ENCODE peak calls at places on chromosomes 12 and 14, in five cellular contexts. A is A549, N is tibial nerve, L is NB4, D is K562. S is an unnamed sample.

GRCh38 chr12:69714542-69714941 is 15.4 kb upstream of the BEST3 start:
- DNase-seq in L (no peak), A (no peak), N (no peak), D (no peak), S (no peak)

GRCh38 chr14:52948836-52949235 is 2.0 kb downstream of the FERMT2 start:
- DNase-seq in A (no peak), L (no peak), D (no peak), N (no peak), S (no peak)

GRCh38 chr14:104384776-104385071 is 194.8 kb upstream of the C14orf180 start:
- DNase-seq in A (no peak), D (no peak), N (no peak), L (no peak), S (no peak)

GRCh38 chr12:74111688-74112360 is 425.8 kb upstream of the ATXN7L3B start:
- DNase-seq in N (no peak), L (peak), A (no peak), D (no peak), S (no peak)

GRCh38 chr14:90625445-90625844 is 190.8 kb downstream of the TTC7B start:
- DNase-seq in D (no peak), L (no peak), N (no peak), A (no peak), S (no peak)

GRCh38 chr14:32998433-32998832 is 59.8 kb downstream of the NPAS3 start:
- DNase-seq in L (no peak), D (no peak), N (no peak), A (no peak), S (no peak)

GRCh38 chr14:51398898-51399297 is 158.9 kb downstream of the TMX1 start:
- DNase-seq in D (no peak), N (no peak), L (no peak), A (peak), S (no peak)

GRCh38 chr12:113306382-113306781 is 28.5 kb downstream of the SLC8B1 start:
- DNase-seq in D (no peak), A (no peak), L (no peak), N (no peak), S (no peak)

GRCh38 chr12:118432812-118433540 is 56.6 kb downstream of the SUDS3 start:
- DNase-seq in L (no peak), A (no peak), D (no peak), N (no peak), S (no peak)

GRCh38 chr12:128933039-128933438 is 79.8 kb downstream of the GLT1D1 start:
- DNase-seq in A (no peak), D (peak), L (no peak), N (no peak), S (no peak)

GRCh38 chr12:15629108-15629507 is 160.1 kb downstream of the EPS8 start:
- DNase-seq in L (peak), D (no peak), A (peak), N (peak), S (peak)

GRCh38 chr12:40215977-40216376 is 8.8 kb upstream of the LRRK2 start:
- DNase-seq in N (no peak), D (no peak), A (no peak), L (peak), S (no peak)

GRCh38 chr14:83483063-83483462 is 1949.4 kb upstream of the SEL1L start:
- DNase-seq in A (no peak), L (no peak), N (no peak), D (no peak), S (no peak)

GRCh38 chr12:54054442-54055332 is 1.1 kb downstream of the HOXC4 start:
- DNase-seq in D (no peak), A (no peak), N (no peak), L (no peak), S (no peak)

GRCh38 chr12:127809236-127809635 is 457.7 kb upstream of the TMEM132C start:
- DNase-seq in D (no peak), L (peak), N (no peak), A (no peak), S (no peak)

GRCh38 chr14:74510211-74510931 is 16.8 kb downstream of the ISCA2 start:
- DNase-seq in L (no peak), A (no peak), D (no peak), N (no peak), S (no peak)

GRCh38 chr12:66698558-66698957 is 19.7 kb upstream of the GRIP1 start:
- DNase-seq in D (no peak), A (no peak), L (no peak), N (no peak), S (no peak)

GRCh38 chr12:57479376-57480115 is at the start of gene ARHGAP9:
- DNase-seq in D (no peak), N (no peak), L (peak), A (no peak), S (no peak)

GRCh38 chr14:101918125-101918989 is 46.0 kb upstream of the DYNC1H1 start:
- DNase-seq in N (no peak), L (no peak), A (no peak), D (peak), S (no peak)

GRCh38 chr14:91317381-91318313 is 73.1 kb upstream of the GPR68 start:
- DNase-seq in N (peak), L (peak), A (no peak), D (peak), S (peak)

GRCh38 chr14:76034566-76034965 is 49.0 kb downstream of the IFT43 start:
- DNase-seq in N (no peak), D (no peak), L (no peak), A (no peak), S (no peak)

GRCh38 chr12:25236626-25237025 is 14.1 kb downstream of the KRAS start:
- DNase-seq in A (no peak), N (no peak), L (no peak), D (no peak), S (no peak)

GRCh38 chr14:97977711-97978261 is 1180.6 kb downstream of the VRK1 start:
- DNase-seq in L (no peak), A (no peak), D (no peak), N (peak), S (peak)

GRCh38 chr12:132175496-132176357 is 31.5 kb downstream of the NOC4L start:
- DNase-seq in D (no peak), N (no peak), A (no peak), L (no peak), S (no peak)

GRCh38 chr12:123705935-123706334 is 6.2 kb upstream of the ATP6V0A2 start:
- DNase-seq in N (no peak), A (peak), L (peak), D (no peak), S (no peak)

GRCh38 chr12:2959194-2959507 is at the start of gene TEAD4:
- DNase-seq in D (peak), A (peak), N (no peak), L (no peak), S (peak)

GRCh38 chr12:98059659-98060343 is 455.6 kb upstream of the TMPO start:
- DNase-seq in L (no peak), N (no peak), D (no peak), A (no peak), S (no peak)

GRCh38 chr12:131007031-131007793 is 53.5 kb downstream of the ADGRD1 start:
- DNase-seq in D (no peak), L (no peak), N (peak), A (no peak), S (peak)

GRCh38 chr12:32895688-32896437 is 714 bp downstream of the PKP2 start:
- DNase-seq in L (no peak), A (peak), D (peak), N (no peak), S (no peak)

GRCh38 chr12:89225401-89225800 is 126.9 kb downstream of the DUSP6 start:
- DNase-seq in L (peak), A (no peak), N (no peak), D (no peak), S (no peak)

GRCh38 chr12:51009038-51009437 is 17.1 kb downstream of the SLC11A2 start:
- DNase-seq in N (peak), D (no peak), L (peak), A (no peak), S (peak)
- TF ChIP-seq POLR2A in N (peak), D (no peak), L (no peak), A (no peak), S (no peak)

DNA sequence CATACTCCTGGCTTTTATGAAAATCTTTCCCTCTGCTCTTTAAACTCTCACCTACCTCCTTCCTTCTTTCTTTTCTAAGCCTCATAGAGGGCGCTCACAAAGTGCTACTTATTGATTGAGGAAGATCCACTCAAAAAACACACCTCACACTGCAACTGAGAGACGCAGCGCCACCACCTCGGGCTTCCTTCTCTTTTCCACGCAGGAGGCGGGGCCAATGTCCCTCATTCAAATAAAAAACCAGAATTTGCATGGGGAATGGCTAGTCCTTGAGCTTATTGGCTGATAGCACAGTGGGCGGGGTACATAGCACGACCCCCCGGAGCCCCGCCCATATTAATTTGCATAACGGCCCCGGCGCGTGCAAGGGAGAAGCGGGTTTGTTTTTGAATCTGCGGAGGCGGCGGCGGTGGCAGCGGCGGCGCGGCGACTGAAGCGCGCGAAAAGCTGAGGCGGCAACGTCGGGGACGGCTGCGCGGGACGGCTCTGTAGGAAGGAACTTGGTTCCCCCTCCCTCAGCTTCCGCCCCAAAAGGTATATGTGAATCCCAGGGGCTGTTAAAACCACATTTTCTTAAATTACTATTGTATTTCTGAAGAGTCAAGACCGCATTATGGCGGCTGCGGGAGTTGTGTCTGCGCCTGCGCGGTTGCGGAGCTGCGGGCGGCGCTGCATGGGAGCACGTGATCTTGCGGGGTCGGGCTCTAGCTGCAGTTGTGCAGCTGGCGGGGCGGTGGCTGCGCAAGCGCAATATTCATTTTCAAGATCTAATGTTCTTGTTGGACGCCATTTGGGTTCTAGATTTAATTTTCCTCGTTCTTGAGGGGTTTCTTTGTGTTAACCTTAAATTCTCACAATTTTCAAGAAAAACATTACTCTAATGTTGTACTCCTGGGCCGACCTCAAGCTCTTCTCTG is at the start of gene ATF7IP:
- DNase-seq in L (peak), N (peak), A (peak), D (peak), S (peak)
- TF ChIP-seq POLR2A in L (peak), N (peak), A (peak), D (peak), S (peak)

DNA sequence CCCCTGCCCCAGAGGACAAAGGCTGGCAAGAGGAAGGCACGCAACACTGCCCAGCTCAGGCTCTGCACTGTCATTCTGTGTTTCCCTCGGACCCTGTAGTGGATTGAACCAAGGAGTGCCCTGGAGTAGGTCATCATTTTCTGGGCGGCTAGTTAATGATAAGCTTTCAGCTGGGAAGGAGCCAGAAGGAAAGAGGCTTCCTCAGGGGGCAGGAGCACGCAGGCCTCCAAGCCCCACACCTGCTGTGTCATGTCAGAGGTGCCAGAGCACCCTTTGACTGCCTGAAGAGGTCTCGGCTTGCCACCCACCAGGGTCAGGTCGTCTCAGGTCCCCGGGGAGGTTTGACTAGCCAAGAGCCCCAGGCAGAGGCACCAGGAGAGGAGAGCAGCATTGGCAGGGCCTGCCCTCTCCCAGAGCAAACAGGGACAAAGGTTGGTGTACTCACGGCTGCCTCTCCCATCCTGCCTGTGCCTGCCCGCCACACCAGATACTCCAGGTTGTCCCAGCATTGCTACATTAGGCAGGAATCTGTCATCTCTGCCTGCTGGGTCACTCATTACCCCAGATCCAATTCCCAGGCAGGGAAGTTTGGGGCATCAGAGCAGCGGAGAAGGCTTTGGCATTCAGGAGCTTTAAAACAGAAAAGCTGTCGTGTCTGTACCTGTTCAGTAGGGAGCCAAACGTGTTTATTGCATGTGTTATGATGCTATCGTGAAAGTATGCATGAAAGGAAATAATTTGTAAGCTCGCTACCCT is 33.5 kb upstream of the ATP2A2 start:
- DNase-seq in D (no peak), A (peak), N (no peak), L (no peak), S (peak)
- TF ChIP-seq POLR2A in D (no peak), A (peak), N (no peak), L (no peak), S (no peak)

DNA sequence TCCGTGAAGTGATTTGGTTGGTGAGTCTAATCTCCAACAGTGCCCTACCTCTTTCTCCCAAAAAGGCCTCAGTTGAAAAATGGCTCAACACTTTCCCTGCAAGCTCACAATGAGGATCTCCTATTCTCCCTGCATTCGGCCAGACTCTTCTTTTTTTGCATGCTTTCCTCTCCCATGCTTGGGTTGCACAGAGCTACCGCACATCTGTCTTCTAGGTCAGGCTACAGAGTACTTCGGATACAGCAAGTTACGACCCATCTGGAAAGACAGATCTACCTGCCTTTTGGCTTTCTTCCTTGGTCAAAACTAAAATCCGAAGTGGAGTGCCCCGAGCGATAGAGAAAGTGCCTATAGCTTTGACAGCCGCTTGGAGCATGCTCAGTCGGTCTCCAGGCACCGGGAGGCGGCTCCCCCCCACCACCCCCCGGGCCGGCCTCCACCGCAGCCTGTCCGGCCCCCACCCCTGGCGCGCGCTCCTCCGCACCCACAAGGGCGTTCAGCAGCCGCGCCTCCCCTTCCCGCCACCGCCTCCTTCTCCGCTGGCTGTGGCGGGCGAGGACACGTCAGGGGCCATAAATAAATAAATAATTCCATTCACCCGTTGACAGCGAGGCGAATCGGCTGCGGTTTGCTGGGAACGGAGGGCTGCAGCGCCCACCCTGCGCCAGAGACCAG is at the start of gene SLC16A7:
- DNase-seq in N (peak), D (no peak), A (peak), L (peak), S (peak)
- TF ChIP-seq POLR2A in N (peak), D (no peak), A (no peak), L (no peak), S (no peak)

GRCh38 chr12:561908-562593 is 101.2 kb downstream of the NINJ2 start:
- DNase-seq in D (peak), A (no peak), N (peak), L (peak), S (no peak)
- TF ChIP-seq POLR2A in D (no peak), A (no peak), N (peak), L (no peak), S (no peak)

GRCh38 chr12:6452245-6452731 is 446 bp downstream of the TAPBPL start:
- DNase-seq in L (no peak), N (peak), A (no peak), D (no peak), S (peak)
- TF ChIP-seq POLR2A in L (peak), N (no peak), A (peak), D (no peak), S (no peak)

DNA sequence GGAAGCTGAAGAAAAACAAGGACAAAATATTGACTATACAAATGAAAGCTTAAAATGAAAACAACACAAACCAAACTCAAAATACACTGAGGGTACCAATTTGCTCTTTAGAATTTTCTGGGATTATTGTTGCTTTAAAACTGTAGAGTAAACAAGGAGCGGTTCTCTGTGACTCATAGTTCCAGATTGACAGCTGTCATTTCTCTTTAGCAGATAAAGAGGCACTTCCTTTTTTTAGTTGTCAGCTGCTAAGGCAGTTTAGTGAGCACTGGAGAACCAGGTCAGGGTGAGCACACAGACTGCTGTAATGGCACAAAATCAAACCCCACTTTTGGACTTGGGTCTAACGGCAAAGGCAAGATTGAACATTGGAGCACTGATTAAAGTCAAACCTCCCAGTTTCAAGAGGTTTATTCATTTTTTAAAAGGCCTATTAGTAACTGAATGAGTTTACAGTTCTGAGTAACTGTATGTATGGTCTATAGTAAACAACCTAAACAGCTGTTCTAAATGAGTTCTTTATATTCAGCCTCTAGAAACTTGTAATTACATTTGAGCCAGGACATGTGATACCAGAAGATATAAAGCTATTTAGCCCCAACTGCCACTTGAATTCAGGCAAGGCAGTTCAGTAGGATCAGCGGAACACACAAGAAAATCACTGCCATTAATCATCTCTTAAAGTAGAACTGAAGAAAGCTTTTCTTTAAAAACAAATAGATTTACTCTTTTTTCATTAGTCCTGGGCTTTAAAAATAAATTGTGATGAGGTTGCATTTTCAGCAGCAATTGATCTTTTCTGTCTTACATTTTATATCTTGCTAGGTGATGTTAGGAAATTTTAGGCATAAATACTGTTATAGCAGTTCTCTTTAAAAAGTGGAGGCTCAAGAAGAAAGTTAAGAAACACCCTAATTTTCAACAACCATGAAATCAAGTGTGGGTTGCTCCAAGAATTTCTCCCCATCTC is 71.7 kb upstream of the PRICKLE1 start:
- DNase-seq in A (no peak), D (no peak), L (peak), N (no peak), S (no peak)
- TF ChIP-seq POLR2A in A (no peak), D (no peak), L (no peak), N (no peak), S (no peak)

GRCh38 chr14:66070542-66071319 is 415.4 kb upstream of the CCDC196 start:
- DNase-seq in D (peak), L (peak), N (peak), A (peak), S (no peak)

GRCh38 chr14:66074546-66074945 is 411.6 kb upstream of the CCDC196 start:
- DNase-seq in A (no peak), D (no peak), N (no peak), L (no peak), S (no peak)

GRCh38 chr14:66076166-66076565 is 410.0 kb upstream of the CCDC196 start:
- DNase-seq in L (no peak), N (no peak), D (no peak), A (no peak), S (no peak)

GRCh38 chr14:66069830-66070541 is 416.2 kb upstream of the CCDC196 start:
- DNase-seq in L (no peak), D (no peak), N (no peak), A (no peak), S (no peak)

DNA sequence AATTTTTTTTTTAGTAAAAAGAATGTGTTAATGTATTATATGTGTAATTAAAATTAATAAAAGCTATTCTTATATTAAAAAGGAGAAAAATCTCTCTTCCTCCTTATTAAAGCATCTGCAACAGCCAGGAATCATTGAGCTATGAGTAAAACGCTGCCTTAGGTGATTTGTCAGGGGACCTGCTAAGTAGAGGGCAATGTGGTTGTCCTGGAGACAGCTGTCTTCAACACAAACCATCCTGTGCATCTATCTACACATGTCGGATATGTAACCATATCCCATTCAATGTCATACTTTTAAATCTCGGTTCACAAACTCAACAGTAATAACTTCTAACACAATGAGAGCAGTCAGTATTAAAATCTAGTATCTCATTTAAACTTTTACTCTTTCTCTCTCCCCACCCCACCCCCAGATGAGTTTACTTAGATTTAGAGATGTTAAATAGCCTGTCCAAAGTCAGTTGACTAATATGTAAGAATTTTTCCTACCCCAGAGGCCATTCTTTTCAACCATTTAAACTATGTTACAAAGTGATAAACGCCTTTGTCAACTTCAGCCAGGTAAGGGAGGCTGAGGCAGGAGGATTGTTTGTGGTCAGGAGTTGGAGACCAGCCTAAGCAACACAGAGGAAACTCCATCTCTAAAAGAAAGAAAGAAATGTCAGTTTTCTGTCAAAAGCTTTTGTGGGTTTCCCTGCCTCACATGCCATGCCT is 413.8 kb upstream of the CCDC196 start:
- DNase-seq in A (no peak), D (no peak), N (no peak), L (no peak), S (no peak)
- TF ChIP-seq POLR2A in A (no peak), D (no peak), N (no peak), L (no peak), S (no peak)

GRCh38 chr12:51809193-51809592 is 39.3 kb downstream of the FIGNL2 start:
- DNase-seq in N (no peak), D (no peak), A (no peak), L (no peak), S (no peak)
- TF ChIP-seq POLR2A in N (no peak), D (no peak), A (no peak), L (no peak), S (no peak)